ENCODE peak calls at places on chromosomes 4 and X, in ten cellular contexts. B is cardiac septum; I is naive thymus-derived CD4-positive, alpha-beta T cell; N is NCI-H2171; A is putamen; C is fibroblast of lung; D is right atrium auricular region; L is astrocyte of the spinal cord; U is GM12865; Z is hypothalamus. J is an unnamed sample.

GRCh38 chr4:97548943-97549583 is 594.2 kb downstream of the STPG2 start:
- DNase-seq in B (no peak), Z (no peak), N (no peak), L (peak), C (no peak), A (no peak), U (peak), I (no peak), D (no peak), J (no peak)

GRCh38 chr4:146456681-146457080 is 65.1 kb downstream of the SLC10A7 start:
- DNase-seq in L (no peak), I (no peak), A (no peak), D (no peak), Z (no peak), C (no peak), U (no peak), B (no peak), N (no peak), J (no peak)

GRCh38 chr4:94428884-94429283 is 22.9 kb upstream of the PDLIM5 start:
- DNase-seq in L (no peak), B (no peak), U (no peak), C (no peak), D (no peak), I (no peak), N (no peak), A (no peak), Z (no peak), J (no peak)

GRCh38 chrX:73683236-73683859 is 120.4 kb downstream of the CHIC1 start:
- DNase-seq in N (no peak), Z (no peak), B (no peak), L (peak), U (no peak), D (no peak), C (peak), A (no peak), I (no peak), J (no peak)

GRCh38 chr4:123064390-123064789 is 142.0 kb upstream of the NUDT6 start:
- DNase-seq in A (no peak), B (no peak), N (no peak), I (no peak), Z (no peak), D (no peak), C (peak), L (no peak), U (no peak), J (no peak)

GRCh38 chrX:10098235-10098819 is 58.4 kb upstream of the CLCN4 start:
- DNase-seq in B (no peak), L (no peak), Z (no peak), D (no peak), U (peak), C (no peak), A (no peak), N (no peak), I (peak), J (no peak)

GRCh38 chrX:103382893-103383292 is 6.6 kb downstream of the BEX3 start:
- DNase-seq in C (no peak), Z (no peak), I (no peak), N (no peak), U (no peak), L (no peak), B (no peak), A (no peak), D (no peak), J (no peak)

GRCh38 chr4:20019310-20020015 is 232.2 kb upstream of the SLIT2 start:
- DNase-seq in C (peak), B (no peak), L (peak), Z (no peak), D (no peak), A (no peak), U (no peak), I (no peak), N (no peak), J (no peak)

GRCh38 chr4:120865985-120866384 is 56.5 kb downstream of the PRDM5 start:
- DNase-seq in L (no peak), B (no peak), N (peak), Z (no peak), C (peak), U (peak), A (no peak), I (no peak), D (no peak), J (no peak)

GRCh38 chr4:134276476-134276875 is 74.9 kb upstream of the PABPC4L start:
- DNase-seq in Z (no peak), B (no peak), L (no peak), A (no peak), U (no peak), D (no peak), N (no peak), I (no peak), C (no peak), J (no peak)

GRCh38 chrX:109155161-109155560 is 326.7 kb downstream of the GUCY2F start:
- DNase-seq in D (no peak), N (no peak), A (no peak), C (no peak), Z (no peak), L (no peak), I (no peak), U (no peak), B (no peak), J (no peak)

GRCh38 chrX:37921758-37922157 is 74.4 kb upstream of the DYNLT3 start:
- DNase-seq in Z (no peak), U (no peak), D (no peak), N (no peak), L (peak), I (no peak), B (no peak), A (no peak), C (peak), J (no peak)

J was measured in left cardiac atrium.